ENCODE peak calls at places on chromosome 9, in four cellular contexts. E, Q, Z and L are unnamed samples.
A peak's percentile ranks its signal among the peaks of the same experiment; 100 is the strongest.

GRCh38 chr9:134644715-134645606 is 3.4 kb downstream of the COL5A1 start:
- DNase-seq in Q (peak; percentile 84), E (no peak), Z (no peak), L (no peak)

GRCh38 chr9:100587375-100587774 is 9.5 kb downstream of the CAVIN4 start:
- DNase-seq in E (no peak), Q (peak; percentile 60), Z (peak; percentile 55), L (no peak)

GRCh38 chr9:72477862-72478564 is 43.4 kb upstream of the TMC1 start:
- DNase-seq in Z (peak; percentile 86), Q (peak; percentile 97), E (peak; percentile 21), L (peak; percentile 8)

GRCh38 chr9:114947058-114947457 is 16.7 kb upstream of the TNFSF8 start:
- DNase-seq in E (no peak), Q (no peak), Z (no peak), L (no peak)

GRCh38 chr9:90001756-90002155 is 396.9 kb downstream of the GADD45G start:
- DNase-seq in Z (no peak), E (no peak), Q (no peak), L (no peak)

GRCh38 chr9:71909887-71910601 is 949 bp downstream of the ABHD17B start:
- DNase-seq in Z (peak; percentile 31), Q (peak; percentile 35), E (no peak), L (peak; percentile 35)

GRCh38 chr9:114652776-114653555 is 4.6 kb downstream of the TEX53 start:
- DNase-seq in Q (no peak), E (no peak), Z (no peak), L (no peak)

GRCh38 chr9:94948567-94949235 is 222.2 kb downstream of the AOPEP start:
- DNase-seq in Q (no peak), Z (no peak), E (no peak), L (no peak)

GRCh38 chr9:18605763-18606162 is 131.8 kb downstream of the ADAMTSL1 start:
- DNase-seq in Q (no peak), Z (no peak), E (no peak), L (no peak)

GRCh38 chr9:129356871-129357772 is 179.1 kb upstream of the IER5L start:
- DNase-seq in Z (no peak), E (no peak), Q (no peak), L (no peak)

GRCh38 chr9:98968596-98969337 is 25.1 kb downstream of the COL15A1 start:
- DNase-seq in E (no peak), Q (no peak), Z (no peak), L (peak; percentile 31)

GRCh38 chr9:15277400-15278137 is 29.4 kb downstream of the TTC39B start:
- DNase-seq in E (no peak), Q (peak; percentile 22), Z (peak; percentile 15), L (peak; percentile 9)

GRCh38 chr9:133948571-133949485 is 43.3 kb downstream of the VAV2 start:
- DNase-seq in Q (no peak), E (no peak), Z (no peak), L (no peak)

GRCh38 chr9:100106616-100107015 is 7.6 kb downstream of the INVS start:
- DNase-seq in E (no peak), Z (no peak), Q (no peak), L (no peak)

GRCh38 chr9:133957328-133957727 is 34.8 kb downstream of the VAV2 start:
- DNase-seq in E (no peak), Q (no peak), Z (no peak), L (no peak)

GRCh38 chr9:6779417-6780241 is 21.9 kb downstream of the KDM4C start:
- DNase-seq in Q (no peak), E (no peak), Z (peak; percentile 81), L (peak; percentile 31)

GRCh38 chr9:109467936-109468335 is 30.2 kb downstream of the PTPN3 start:
- DNase-seq in Q (no peak), Z (no peak), E (no peak), L (no peak)

GRCh38 chr9:130265431-130266235 is at the start of gene HMCN2:
- DNase-seq in Z (no peak), E (no peak), Q (no peak), L (peak; percentile 53)

GRCh38 chr9:68509689-68510088 is 31.0 kb downstream of the TMEM252 start:
- DNase-seq in E (peak; percentile 5), Q (no peak), Z (no peak), L (no peak)

GRCh38 chr9:129596541-129597328 is 24.2 kb downstream of the C9orf50 start:
- DNase-seq in Q (peak; percentile 81), E (no peak), Z (peak; percentile 82), L (no peak)

GRCh38 chr9:4837768-4838546 is 45.2 kb downstream of the RCL1 start:
- DNase-seq in E (no peak), Z (peak; percentile 81), Q (no peak), L (no peak)

GRCh38 chr9:2502760-2503159 is 118.8 kb upstream of the VLDLR start:
- DNase-seq in Z (no peak), Q (no peak), E (no peak), L (no peak)

GRCh38 chr9:128099932-128100491 is 27.5 kb downstream of the PTGES2 start:
- DNase-seq in Q (no peak), Z (no peak), E (no peak), L (peak; percentile 43)

GRCh38 chr9:13140843-13141592 is 138.5 kb downstream of the MPDZ start:
- DNase-seq in Q (no peak), E (no peak), Z (no peak), L (no peak)

GRCh38 chr9:109297899-109298298 is 23.0 kb downstream of the EPB41L4B start:
- DNase-seq in Z (no peak), Q (peak; percentile 26), E (no peak), L (no peak)

GRCh38 chr9:72193478-72193881 is 44.2 kb downstream of the GDA start:
- DNase-seq in Q (no peak), Z (no peak), E (no peak), L (no peak)

GRCh38 chr9:122332083-122332482 is 38.7 kb upstream of the PTGS1 start:
- DNase-seq in Q (no peak), Z (no peak), E (no peak), L (peak; percentile 89)

GRCh38 chr9:77857513-77858298 is 173.9 kb downstream of the GNAQ start:
- DNase-seq in Q (no peak), E (no peak), Z (no peak), L (no peak)

DNA sequence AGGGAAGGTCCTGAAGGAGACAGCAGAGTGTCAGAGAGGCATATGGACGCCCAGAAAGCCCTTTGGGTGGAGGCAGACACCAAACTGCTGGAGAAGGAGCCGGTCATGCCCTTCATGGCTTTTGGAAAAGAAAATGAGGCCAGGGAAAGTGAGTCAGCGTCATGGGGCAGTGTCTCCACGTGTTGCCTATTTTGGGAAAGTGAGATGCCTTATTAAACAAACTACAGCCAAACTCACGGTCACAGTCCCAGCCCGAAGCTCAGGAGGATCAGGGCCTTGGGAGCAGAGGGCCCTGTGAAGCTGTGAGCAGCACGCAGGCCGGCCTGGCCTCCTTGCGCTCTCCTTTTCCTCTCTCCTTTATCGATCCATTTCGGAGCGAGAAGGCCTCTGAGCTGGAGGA is 25.0 kb downstream of the RGS3 start:
- DNase-seq in Z (no peak), Q (no peak), E (no peak), L (no peak)
- TF ChIP-seq EP300 in Z (no peak), Q (no peak), E (no peak), L (no peak)

GRCh38 chr9:35322075-35322885 is 160.5 kb downstream of the UNC13B start:
- DNase-seq in E (no peak), Q (no peak), Z (no peak), L (no peak)
- TF ChIP-seq PHF8 in E (no peak), Q (no peak), Z (no peak), L (no peak)

GRCh38 chr9:17509151-17509550 is 69.7 kb upstream of the SH3GL2 start:
- DNase-seq in E (no peak), Q (no peak), Z (no peak), L (no peak)
- H3K27ac ChIP-seq in E (no peak overlapping the region), Q (no peak overlapping the region), Z (no peak overlapping the region), L (no peak overlapping the region)

GRCh38 chr9:124940894-124941688 is at the start of gene GOLGA1:
- DNase-seq in Z (peak; percentile 89), E (peak; percentile 84), Q (peak; percentile 94), L (peak; percentile 96)
- TF ChIP-seq EP300 in Z (peak; percentile 50), E (no peak), Q (no peak), L (peak; percentile 49)

GRCh38 chr9:88952086-88952615 is 39.1 kb upstream of the S1PR3 start:
- DNase-seq in E (no peak), Z (no peak), Q (no peak), L (no peak)

GRCh38 chr9:88952976-88953375 is 38.3 kb upstream of the S1PR3 start:
- DNase-seq in Z (no peak), Q (no peak), E (no peak), L (no peak)

GRCh38 chr9:88951143-88951542 is 40.1 kb upstream of the S1PR3 start:
- DNase-seq in E (no peak), Z (no peak), Q (no peak), L (no peak)

GRCh38 chr9:88954073-88954472 is 37.2 kb upstream of the S1PR3 start:
- DNase-seq in Z (no peak), E (no peak), Q (no peak), L (no peak)

DNA sequence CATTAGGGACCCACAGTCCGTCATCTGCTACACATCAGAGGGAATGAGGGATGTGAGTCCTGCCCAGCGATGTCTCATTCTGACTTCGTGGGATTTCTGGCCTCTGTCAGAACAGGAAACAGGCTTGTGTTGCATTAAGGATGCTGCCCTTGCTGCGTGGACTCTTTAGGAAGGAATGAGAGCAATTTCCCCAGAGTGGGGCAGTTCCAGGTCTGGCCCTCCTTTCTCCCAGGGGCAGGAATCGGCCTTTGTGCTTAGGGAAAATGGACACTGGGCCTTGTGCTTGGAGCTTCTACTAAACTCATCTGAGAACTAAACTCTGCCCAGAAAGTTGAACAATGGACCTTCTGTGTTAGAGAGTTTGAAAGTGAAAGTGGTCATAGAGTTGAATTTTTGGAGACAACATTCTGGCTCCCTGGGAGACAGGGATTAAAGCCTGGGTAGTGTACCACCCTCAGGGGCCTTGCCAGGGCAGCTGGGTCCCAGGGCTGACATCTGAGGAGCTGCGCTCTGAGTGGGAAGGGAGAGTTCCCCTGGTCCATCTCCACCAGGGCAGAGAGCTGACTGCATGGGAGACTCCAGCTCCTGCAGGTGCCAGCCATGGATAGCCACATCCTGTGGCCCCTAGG is 37.8 kb upstream of the S1PR3 start:
- DNase-seq in Q (no peak), E (no peak), Z (peak; percentile 5), L (no peak)
- TF ChIP-seq PHF8 in Q (no peak), E (no peak), Z (no peak), L (no peak)